ENCODE peak calls at places on chromosomes 11 and 22, in four cellular contexts. B is IMR-90, H is heart left ventricle, Z is right lobe of liver. L is an unnamed sample.

GRCh38 chr11:75072582-75072981 is 24.1 kb downstream of the OR2AT4 start:
- DNase-seq in Z (no peak), H (no peak), B (no peak), L (no peak)

GRCh38 chr11:28835790-28836189 is 727.6 kb downstream of the METTL15 start:
- DNase-seq in Z (no peak), H (no peak), B (peak; percentile 57), L (no peak)

GRCh38 chr11:15875934-15876333 is 480.4 kb downstream of the SOX6 start:
- DNase-seq in Z (no peak), B (no peak), H (no peak), L (no peak)

GRCh38 chr11:61021661-61022212 is 50.3 kb downstream of the CD6 start:
- DNase-seq in Z (no peak), H (no peak), B (no peak), L (peak; percentile 64)

GRCh38 chr11:16795146-16795545 is 56.7 kb downstream of the C11orf58 start:
- DNase-seq in H (no peak), B (no peak), Z (no peak), L (no peak)

GRCh38 chr11:2777871-2778629 is 78.3 kb upstream of the KCNQ1OT1 start:
- DNase-seq in B (no peak), H (peak; percentile 8), Z (peak; percentile 46), L (peak; percentile 69)

GRCh38 chr11:34407121-34407813 is 31.5 kb upstream of the CAT start:
- DNase-seq in Z (peak; percentile 67), H (no peak), B (no peak), L (no peak)

GRCh38 chr11:44427432-44427831 is 117.5 kb upstream of the ALX4 start:
- DNase-seq in H (no peak), B (no peak), Z (no peak), L (no peak)

GRCh38 chr22:33787645-33788456 is 132.4 kb downstream of the LARGE1 start:
- DNase-seq in B (peak; percentile 6), H (no peak), Z (no peak), L (no peak)

GRCh38 chr11:65058012-65058411 is 341 bp downstream of the NAALADL1 start:
- DNase-seq in Z (no peak), B (no peak), H (no peak), L (no peak)

GRCh38 chr11:59898652-59899051 is 20.1 kb downstream of the OOSP3 start:
- DNase-seq in Z (no peak), H (no peak), B (no peak), L (no peak)

GRCh38 chr11:32326522-32326921 is 108.8 kb downstream of the WT1 start:
- DNase-seq in H (no peak), Z (no peak), B (no peak), L (no peak)

GRCh38 chr11:15367695-15368094 is 253.0 kb downstream of the INSC start:
- DNase-seq in Z (no peak), H (no peak), B (no peak), L (no peak)

GRCh38 chr11:96827164-96827563 is 437.4 kb downstream of the JRKL start:
- DNase-seq in Z (no peak), B (peak; percentile 0), H (peak; percentile 10), L (no peak)

GRCh38 chr22:50282361-50283144 is 12.4 kb upstream of the MAPK11 start:
- DNase-seq in Z (no peak), B (peak; percentile 77), H (no peak), L (no peak)

GRCh38 chr11:30749268-30749667 is 163.1 kb upstream of the MPPED2 start:
- DNase-seq in B (no peak), H (no peak), Z (no peak), L (no peak)

GRCh38 chr11:73313652-73314051 is 5.6 kb downstream of the ARHGEF17 start:
- DNase-seq in B (no peak), Z (no peak), H (no peak), L (no peak)

GRCh38 chr11:37450613-37451012 is 852.6 kb upstream of the RAG2 start:
- DNase-seq in H (no peak), Z (no peak), B (peak; percentile 8), L (no peak)

GRCh38 chr11:73496134-73496533 is 101.8 kb downstream of the FAM168A start:
- DNase-seq in Z (no peak), H (no peak), B (no peak), L (no peak)

GRCh38 chr22:18044548-18045271 is 20.3 kb upstream of the MICAL3 start:
- DNase-seq in Z (peak; percentile 92), H (peak; percentile 72), B (peak; percentile 63), L (no peak)

GRCh38 chr11:110497204-110497987 is 67.6 kb downstream of the FDX1 start:
- DNase-seq in B (no peak), Z (no peak), H (no peak), L (no peak)

GRCh38 chr11:110356769-110357671 is 60.6 kb upstream of the RDX start:
- DNase-seq in H (no peak), B (peak; percentile 29), Z (no peak), L (no peak)

GRCh38 chr22:40392618-40393017 is 22.2 kb downstream of the SGSM3 start:
- DNase-seq in H (no peak), Z (no peak), B (peak; percentile 49), L (no peak)

GRCh38 chr11:6734616-6735015 is 37.2 kb downstream of the OR2AG2 start:
- DNase-seq in H (no peak), B (no peak), Z (no peak), L (no peak)

GRCh38 chr11:2762451-2762850 is 62.7 kb upstream of the KCNQ1OT1 start:
- DNase-seq in H (peak; percentile 4), B (no peak), Z (no peak), L (no peak)

GRCh38 chr11:86999859-87000753 is 37.6 kb upstream of the TMEM135 start:
- DNase-seq in B (peak; percentile 10), H (peak; percentile 20), Z (no peak), L (no peak)

GRCh38 chr11:62431171-62431895 is 12.5 kb downstream of the SCGB1A1 start:
- DNase-seq in H (no peak), B (peak; percentile 92), Z (no peak), L (no peak)

GRCh38 chr11:65112551-65113360 is 1.1 kb downstream of the TM7SF2 start:
- DNase-seq in B (peak; percentile 27), H (peak; percentile 46), Z (peak; percentile 73), L (peak; percentile 83)

GRCh38 chr11:15493066-15493465 is 378.3 kb downstream of the INSC start:
- DNase-seq in H (no peak), B (peak; percentile 2), Z (no peak), L (no peak)

GRCh38 chr11:100151944-100152343 is 535.1 kb upstream of the ARHGAP42 start:
- DNase-seq in H (no peak), B (no peak), Z (no peak), L (no peak)

GRCh38 chr11:64409707-64410395 is 50.9 kb downstream of the RPS6KA4 start:
- DNase-seq in H (no peak), Z (no peak), B (peak; percentile 17), L (peak; percentile 84)

GRCh38 chr11:46386674-46387073 is 4.9 kb downstream of the CHRM4 start:
- DNase-seq in Z (no peak), H (no peak), B (peak; percentile 51), L (no peak)

GRCh38 chr11:46385169-46386004 is 3.9 kb downstream of the MDK start:
- DNase-seq in Z (no peak), B (no peak), H (no peak), L (no peak)

GRCh38 chr11:46387456-46387855 is 4.1 kb downstream of the CHRM4 start:
- DNase-seq in H (no peak), B (no peak), Z (no peak), L (no peak)

GRCh38 chr11:46383974-46384701 is 2.7 kb downstream of the MDK start:
- DNase-seq in H (no peak), B (no peak), Z (no peak), L (no peak)

GRCh38 chr11:46386005-46386331 is 4.5 kb downstream of the MDK start:
- DNase-seq in B (no peak), Z (no peak), H (no peak), L (no peak)
- H3K27me3 ChIP-seq in B (peaks cover 31% of the 10 kb centered on the region), Z (peaks cover 14% of the 10 kb centered on the region), H (peaks cover 27% of the 10 kb centered on the region), L (peaks cover 97% of the 10 kb centered on the region)

GRCh38 chr22:31091106-31091975 is 10.2 kb downstream of the SMTN start:
- DNase-seq in B (no peak), Z (no peak), H (no peak), L (peak; percentile 98)

GRCh38 chr22:31090217-31091085 is 9.3 kb downstream of the SMTN start:
- DNase-seq in Z (no peak), B (no peak), H (no peak), L (peak; percentile 97)

GRCh38 chr22:31088233-31088986 is 7.3 kb downstream of the SMTN start:
- DNase-seq in Z (peak; percentile 47), H (no peak), B (no peak), L (no peak)

GRCh38 chr22:31087744-31088215 is 6.7 kb downstream of the SMTN start:
- DNase-seq in Z (no peak), H (no peak), B (no peak), L (no peak)

DNA sequence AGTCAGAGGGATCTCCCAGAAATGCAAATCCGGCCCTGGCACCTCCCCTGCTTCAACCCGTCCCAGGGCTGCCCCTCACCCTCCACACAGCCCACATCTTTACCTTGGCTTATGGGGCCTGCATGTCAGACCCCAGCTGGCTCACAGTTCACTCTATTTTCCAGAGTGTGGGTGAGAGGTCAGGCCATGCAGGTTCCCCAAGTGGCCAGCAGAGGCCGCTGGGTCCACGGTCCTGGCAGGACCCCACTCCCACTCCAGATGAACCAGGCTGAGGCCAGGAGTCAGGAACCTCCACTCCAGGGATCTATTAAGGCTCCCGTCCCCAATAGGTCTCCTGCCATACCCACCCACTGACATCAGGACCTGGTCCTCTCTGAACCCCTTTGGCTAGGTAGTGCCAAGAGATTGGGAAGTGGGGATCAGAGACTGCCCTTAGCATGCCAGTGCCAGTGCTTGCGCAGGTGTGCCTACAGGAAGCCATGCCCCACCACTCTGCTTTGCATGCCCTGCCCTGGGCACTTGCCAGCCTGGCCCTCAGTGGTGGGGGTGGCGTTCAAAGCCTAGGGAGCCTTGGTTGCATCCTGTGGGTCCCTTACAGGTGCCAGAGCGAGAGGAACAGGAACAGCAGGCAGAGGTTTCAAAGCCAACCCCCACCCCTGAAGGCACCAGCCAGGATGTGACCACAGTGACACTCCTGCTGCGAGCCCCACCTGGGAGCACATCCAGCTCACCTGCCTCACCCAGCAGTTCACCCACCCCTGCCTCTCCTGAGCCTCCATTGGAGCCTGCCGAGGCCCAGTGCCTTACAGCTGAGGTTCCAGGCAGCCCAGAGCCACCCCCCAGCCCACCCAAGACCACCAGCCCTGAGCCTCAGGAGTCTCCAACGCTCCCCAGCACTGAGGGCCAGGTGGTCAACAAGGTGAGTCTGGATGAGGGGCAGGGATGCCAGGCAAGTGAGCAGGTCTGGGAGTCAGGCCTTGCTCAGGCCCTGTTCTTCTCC is 8.3 kb downstream of the SMTN start:
- DNase-seq in B (no peak), Z (peak; percentile 64), H (no peak), L (peak; percentile 91)
- TF ChIP-seq POLR2A in B (no peak), Z (no peak), H (no peak), L (no peak)

GRCh38 chr22:23279781-23280180 is 99.5 kb downstream of the BCR start:
- DNase-seq in Z (no peak), H (no peak), B (peak; percentile 28), L (no peak)
- H3K36me3 ChIP-seq in Z (no peaks in the 10 kb centered on the region), H (peaks cover 41% of the 10 kb centered on the region), B (peaks cover 43% of the 10 kb centered on the region), L (peaks cover 39% of the 10 kb centered on the region)

GRCh38 chr22:35518781-35519180 is 21.9 kb upstream of the RASD2 start:
- DNase-seq in B (no peak), Z (no peak), H (no peak), L (no peak)

GRCh38 chr22:35519306-35520000 is 21.2 kb upstream of the RASD2 start:
- DNase-seq in Z (no peak), H (no peak), B (no peak), L (no peak)

GRCh38 chr22:35522571-35523149 is 18.0 kb upstream of the RASD2 start:
- DNase-seq in B (no peak), H (no peak), Z (no peak), L (no peak)

GRCh38 chr22:35523167-35523928 is 17.3 kb upstream of the RASD2 start:
- DNase-seq in Z (no peak), H (no peak), B (no peak), L (no peak)

GRCh38 chr22:35521358-35522264 is 19.0 kb upstream of the RASD2 start:
- DNase-seq in B (no peak), H (no peak), Z (no peak), L (no peak)
- H3K27me3 ChIP-seq in B (peaks cover 35% of the 10 kb centered on the region), H (peaks cover 5% of the 10 kb centered on the region), Z (no peaks in the 10 kb centered on the region), L (no peaks in the 10 kb centered on the region)